ENCODE peak calls at places on chromosomes 13 and 19, in four cellular contexts. E is HT-29, M is T-cell, Q is neural crest cell. X is an unnamed sample.

GRCh38 chr13:46165485-46166220 is 16.3 kb downstream of the LCP1 start:
- DNase-seq in Q (no peak), E (no peak), M (no peak), X (peak; percentile 78)

GRCh38 chr13:105464249-105464648 is 1071.2 kb downstream of the EFNB2 start:
- DNase-seq in M (no peak), E (no peak), Q (no peak), X (peak; percentile 66)

GRCh38 chr13:103788061-103788652 is 721.9 kb upstream of the SLC10A2 start:
- DNase-seq in M (no peak), Q (no peak), E (peak; percentile 46), X (peak; percentile 5)

GRCh38 chr19:29364224-29364726 is 151.3 kb upstream of the UQCRFS1 start:
- DNase-seq in E (no peak), Q (no peak), M (no peak), X (no peak)

GRCh38 chr13:20461481-20461859 is 64.2 kb downstream of the CRYL1 start:
- DNase-seq in Q (no peak), M (no peak), E (no peak), X (peak; percentile 92)

GRCh38 chr19:36097036-36097435 is 13.9 kb upstream of the OVOL3 start:
- DNase-seq in Q (no peak), M (no peak), E (no peak), X (no peak)

GRCh38 chr13:90239130-90239529 is 1108.4 kb upstream of the MIR17HG start:
- DNase-seq in Q (no peak), M (no peak), E (no peak), X (no peak)

GRCh38 chr13:110801044-110801443 is 87.5 kb downstream of the ING1 start:
- DNase-seq in M (no peak), Q (no peak), E (no peak), X (no peak)

GRCh38 chr13:113915786-113916329 is 52.0 kb upstream of the GAS6 start:
- DNase-seq in M (no peak), Q (no peak), E (no peak), X (no peak)

GRCh38 chr13:82565191-82565590 is 1317.1 kb downstream of the SLITRK1 start:
- DNase-seq in M (no peak), Q (no peak), E (no peak), X (no peak)

GRCh38 chr13:94657167-94657566 is 55.2 kb downstream of the SOX21 start:
- DNase-seq in E (no peak), Q (no peak), M (no peak), X (no peak)

GRCh38 chr13:99967884-99968520 is 3.6 kb downstream of the ZIC5 start:
- DNase-seq in M (no peak), E (no peak), Q (no peak), X (no peak)

GRCh38 chr19:4851551-4852290 is 15.7 kb downstream of the PLIN3 start:
- DNase-seq in Q (peak; percentile 89), M (peak; percentile 70), E (peak; percentile 58), X (peak; percentile 95)

GRCh38 chr13:32731576-32731975 is 145.3 kb downstream of the PDS5B start:
- DNase-seq in Q (no peak), M (no peak), E (peak; percentile 41), X (peak; percentile 33)

GRCh38 chr13:47092202-47092601 is 195.3 kb upstream of the HTR2A start:
- DNase-seq in E (no peak), Q (no peak), M (no peak), X (no peak)

GRCh38 chr13:48475230-48475629 is 57.6 kb downstream of the RCBTB2 start:
- DNase-seq in Q (no peak), M (no peak), E (no peak), X (no peak)

GRCh38 chr19:12899891-12900518 is 9.0 kb downstream of the GCDH start:
- DNase-seq in Q (no peak), E (no peak), M (no peak), X (no peak)

GRCh38 chr13:48263196-48263595 is 30.2 kb downstream of the ITM2B start:
- DNase-seq in Q (no peak), M (no peak), E (no peak), X (peak; percentile 85)

GRCh38 chr13:99979453-99980200 is 2.0 kb upstream of the ZIC2 start:
- DNase-seq in M (no peak), Q (no peak), E (no peak), X (no peak)

GRCh38 chr19:16587031-16588023 is 15.1 kb upstream of the SLC35E1 start:
- DNase-seq in M (peak; percentile 66), Q (no peak), E (no peak), X (no peak)

GRCh38 chr13:101487046-101487830 is 34.8 kb downstream of the ITGBL1 start:
- DNase-seq in Q (no peak), M (no peak), E (no peak), X (no peak)

GRCh38 chr13:28493740-28494536 is 990 bp downstream of the FLT1 start:
- DNase-seq in Q (no peak), M (no peak), E (no peak), X (no peak)

GRCh38 chr13:66996503-66996902 is 233.6 kb downstream of the PCDH9 start:
- DNase-seq in E (no peak), Q (no peak), M (no peak), X (peak; percentile 4)

GRCh38 chr19:9667898-9668297 is 7.0 kb downstream of the ZNF562 start:
- DNase-seq in Q (no peak), M (no peak), E (no peak), X (no peak)

GRCh38 chr13:46142692-46143238 is 37.9 kb upstream of the CPB2 start:
- DNase-seq in E (no peak), Q (no peak), M (no peak), X (no peak)

GRCh38 chr19:49473868-49474544 is at the start of gene FLT3LG:
- DNase-seq in Q (peak; percentile 61), M (peak; percentile 91), E (peak; percentile 86), X (peak; percentile 30)

GRCh38 chr13:49452725-49453457 is 8.8 kb downstream of the SETDB2 start:
- DNase-seq in M (no peak), Q (no peak), E (no peak), X (no peak)

GRCh38 chr19:39582442-39582841 is 19.9 kb upstream of the LGALS13 start:
- DNase-seq in M (no peak), Q (no peak), E (no peak), X (no peak)